ENCODE peak calls at places on chromosomes 11 and 22, in seven cellular contexts. W, C, K, M, N, P and H are unnamed samples.
A peak's percentile ranks its signal among the peaks of the same experiment; 100 is the strongest.

GRCh38 chr22:30249049-30250038 is 2.8 kb upstream of the LIF start:
- DNase-seq in M (no peak), C (no peak), P (no peak), K (no peak), W (peak; percentile 51), N (no peak), H (no peak)

GRCh38 chr11:47616726-47617416 is 22.7 kb upstream of the C1QTNF4 start:
- DNase-seq in P (peak; percentile 78), W (peak; percentile 83), K (no peak), N (no peak), M (peak; percentile 61), C (peak; percentile 62), H (no peak)

GRCh38 chr11:2798951-2799761 is 86.4 kb downstream of the CDKN1C start:
- DNase-seq in K (no peak), C (no peak), W (no peak), N (no peak), M (no peak), P (no peak), H (no peak)

GRCh38 chr11:121154473-121154872 is 53.4 kb downstream of the TECTA start:
- DNase-seq in W (no peak), M (no peak), N (no peak), K (no peak), P (no peak), C (no peak), H (no peak)

GRCh38 chr11:107218123-107219084 is 200.1 kb upstream of the GUCY1A2 start:
- DNase-seq in N (no peak), K (no peak), P (no peak), C (no peak), W (no peak), M (no peak), H (no peak)

GRCh38 chr11:73227571-73228211 is 9.6 kb downstream of the P2RY2 start:
- DNase-seq in C (no peak), W (no peak), K (no peak), N (no peak), P (no peak), M (no peak), H (peak; percentile 86)

GRCh38 chr11:58768137-58768536 is 36.4 kb upstream of the GLYAT start:
- DNase-seq in P (no peak), M (no peak), W (no peak), C (no peak), K (no peak), N (no peak), H (no peak)

GRCh38 chr11:22477312-22477711 is 139.1 kb downstream of the SLC17A6 start:
- DNase-seq in K (no peak), C (no peak), N (no peak), W (no peak), M (no peak), P (no peak), H (no peak)

GRCh38 chr11:125951731-125952130 is 5.9 kb downstream of the VSIG10L2 start:
- DNase-seq in W (no peak), C (no peak), P (no peak), M (no peak), N (no peak), K (no peak), H (no peak)

GRCh38 chr11:10350341-10350740 is 45.5 kb downstream of the ADM start:
- DNase-seq in W (no peak), C (no peak), M (no peak), K (no peak), P (no peak), N (no peak), H (no peak)

GRCh38 chr11:106875013-106875412 is 143.3 kb downstream of the GUCY1A2 start:
- DNase-seq in M (no peak), W (no peak), P (no peak), N (no peak), K (no peak), C (no peak), H (no peak)

GRCh38 chr11:131693756-131694155 is 323.3 kb downstream of the NTM start:
- DNase-seq in W (no peak), M (no peak), K (no peak), N (no peak), P (no peak), C (no peak), H (no peak)

GRCh38 chr11:120306519-120307242 is 18.4 kb upstream of the TLCD5 start:
- DNase-seq in W (no peak), N (no peak), C (no peak), K (no peak), M (peak; percentile 73), P (no peak), H (no peak)

GRCh38 chr11:44126304-44126703 is 30.8 kb downstream of the EXT2 start:
- DNase-seq in P (no peak), K (no peak), N (no peak), W (no peak), M (no peak), C (no peak), H (no peak)

GRCh38 chr22:28051787-28052356 is 132.8 kb upstream of the PITPNB start:
- DNase-seq in W (peak; percentile 78), M (peak; percentile 29), C (no peak), P (peak; percentile 53), K (no peak), N (no peak), H (peak; percentile 44)

GRCh38 chr22:45830531-45831245 is 146.3 kb downstream of the WNT7B start:
- DNase-seq in W (no peak), P (no peak), C (peak; percentile 19), M (no peak), N (no peak), K (no peak), H (no peak)

GRCh38 chr11:120180571-120181445 is 30.0 kb upstream of the OAF start:
- DNase-seq in N (no peak), C (no peak), K (no peak), W (peak; percentile 4), P (peak; percentile 54), M (peak; percentile 30), H (no peak)

GRCh38 chr11:119681537-119681936 is 47.5 kb downstream of the NECTIN1 start:
- DNase-seq in K (no peak), N (no peak), P (no peak), W (no peak), C (no peak), M (no peak), H (no peak)

GRCh38 chr22:45717787-45718186 is 46.2 kb downstream of the ATXN10 start:
- DNase-seq in N (no peak), M (no peak), W (no peak), P (no peak), K (no peak), C (no peak), H (no peak)

GRCh38 chr11:19079643-19080440 is 19.3 kb upstream of the MRGPRX2 start:
- DNase-seq in M (no peak), K (no peak), P (peak; percentile 54), C (no peak), N (no peak), W (no peak), H (peak; percentile 77)

GRCh38 chr11:47296045-47296444 is 26.1 kb downstream of the MADD start:
- DNase-seq in N (no peak), C (no peak), K (no peak), M (no peak), W (no peak), P (no peak), H (no peak)

GRCh38 chr11:65314501-65315203 is at the start of gene CDC42EP2:
- DNase-seq in C (peak; percentile 88), K (peak; percentile 57), N (peak; percentile 67), M (peak; percentile 78), W (peak; percentile 80), P (peak; percentile 92), H (peak; percentile 79)

GRCh38 chr11:23688835-23689234 is 808.0 kb upstream of the LUZP2 start:
- DNase-seq in N (no peak), P (no peak), M (peak; percentile 26), K (no peak), C (no peak), W (no peak), H (no peak)

GRCh38 chr22:27799334-27800249 is 2.0 kb downstream of the MN1 start:
- DNase-seq in K (no peak), P (no peak), N (no peak), W (no peak), M (no peak), C (no peak), H (no peak)

GRCh38 chr22:43255299-43255698 is 68.4 kb upstream of the TTLL12 start:
- DNase-seq in M (no peak), W (no peak), P (no peak), C (no peak), N (no peak), K (no peak), H (no peak)

GRCh38 chr11:17986007-17986710 is 26.7 kb downstream of the SERGEF start:
- DNase-seq in K (no peak), N (no peak), P (no peak), M (no peak), C (no peak), W (peak; percentile 12), H (no peak)

GRCh38 chr22:50621948-50622722 is 5.8 kb downstream of the ARSA start:
- DNase-seq in C (peak; percentile 38), M (no peak), W (no peak), N (peak; percentile 47), K (peak; percentile 26), P (no peak), H (peak; percentile 40)